ENCODE peak calls at places on chromosomes 13 and 19, in six cellular contexts. I is suprapubic skin, K is astrocyte of the cerebellum, Y is psoas muscle, F is HFF-Myc, T is glutamatergic neuron. H is an unnamed sample.

GRCh38 chr19:40035996-40036395 is 20.0 kb downstream of the ZNF780B start:
- DNase-seq in I (no peak), K (no peak), T (no peak), Y (no peak), F (no peak), H (no peak)

GRCh38 chr19:41265376-41266153 is 1.4 kb downstream of the HNRNPUL1 start:
- DNase-seq in T (no peak), Y (no peak), K (no peak), I (no peak), F (no peak), H (peak; percentile 25)

GRCh38 chr19:40466219-40467006 is at the start of gene SPTBN4:
- DNase-seq in K (no peak), T (no peak), F (no peak), Y (peak; percentile 72), I (peak; percentile 85), H (peak; percentile 37)

GRCh38 chr19:12331211-12331941 is 2.1 kb downstream of the ZNF563 start:
- DNase-seq in T (no peak), I (no peak), F (no peak), Y (no peak), K (no peak), H (peak; percentile 22)

GRCh38 chr13:74114202-74114601 is 20.0 kb downstream of the KLF12 start:
- DNase-seq in K (no peak), I (no peak), F (no peak), T (no peak), Y (no peak), H (no peak)

GRCh38 chr13:57123660-57124059 is 17.1 kb upstream of the PRR20A start:
- DNase-seq in K (peak; percentile 50), Y (no peak), I (no peak), F (no peak), T (no peak), H (no peak)

GRCh38 chr13:110268061-110268460 is 38.9 kb downstream of the COL4A1 start:
- DNase-seq in T (no peak), K (no peak), F (no peak), Y (no peak), I (no peak), H (no peak)

GRCh38 chr13:27661017-27661416 is 39.3 kb downstream of the POLR1D start:
- DNase-seq in Y (no peak), K (no peak), I (no peak), T (no peak), F (no peak), H (no peak)

GRCh38 chr13:97194473-97194872 is 27.7 kb upstream of the MBNL2 start:
- DNase-seq in I (no peak), Y (no peak), F (no peak), T (no peak), K (peak; percentile 3), H (no peak)

GRCh38 chr19:38035515-38036495 is 128.8 kb downstream of the SIPA1L3 start:
- DNase-seq in Y (peak; percentile 72), T (no peak), K (no peak), I (no peak), F (no peak), H (peak; percentile 42)

GRCh38 chr13:110913322-110913721 is 1.5 kb downstream of the ANKRD10 start:
- DNase-seq in Y (no peak), K (no peak), T (no peak), I (no peak), F (no peak), H (no peak)

GRCh38 chr19:41599175-41599966 is 23.4 kb downstream of the CEACAM21 start:
- DNase-seq in K (no peak), T (no peak), Y (no peak), I (no peak), F (no peak), H (no peak)

GRCh38 chr13:31670831-31671617 is 68.3 kb upstream of the RXFP2 start:
- DNase-seq in K (no peak), Y (no peak), I (no peak), T (no peak), F (peak; percentile 2), H (no peak)

GRCh38 chr19:47032171-47032811 is 12.7 kb downstream of the NPAS1 start:
- DNase-seq in K (no peak), Y (no peak), T (peak; percentile 66), F (no peak), I (no peak), H (peak; percentile 64)

GRCh38 chr19:31146546-31147183 is 202.6 kb downstream of the TSHZ3 start:
- DNase-seq in K (no peak), T (no peak), I (no peak), F (no peak), Y (no peak), H (no peak)

GRCh38 chr13:19864018-19864338 is 529 bp upstream of the ZMYM5 start:
- DNase-seq in Y (peak; percentile 89), F (no peak), I (peak; percentile 88), K (no peak), T (peak; percentile 74), H (peak; percentile 59)

GRCh38 chr19:47143322-47144073 is 12.9 kb downstream of the SAE1 start:
- DNase-seq in K (no peak), Y (no peak), F (no peak), T (no peak), I (no peak), H (no peak)

GRCh38 chr13:43058318-43058674 is 34.9 kb downstream of the DNAJC15 start:
- DNase-seq in K (no peak), Y (no peak), F (peak; percentile 79), T (no peak), I (no peak), H (no peak)

GRCh38 chr13:82847595-82847994 is 1034.7 kb downstream of the SLITRK1 start:
- DNase-seq in F (no peak), I (no peak), T (no peak), K (no peak), Y (no peak), H (no peak)

GRCh38 chr19:10419646-10420443 is 493 bp upstream of the PDE4A start:
- DNase-seq in T (peak; percentile 75), Y (peak; percentile 62), K (no peak), F (peak; percentile 88), I (no peak), H (peak; percentile 60)

GRCh38 chr19:10421981-10422461 is 1.7 kb downstream of the PDE4A start:
- DNase-seq in Y (no peak), T (no peak), K (no peak), I (no peak), F (no peak), H (no peak)

GRCh38 chr19:10420444-10421239 is at the start of gene PDE4A:
- DNase-seq in F (no peak), K (no peak), T (peak; percentile 81), I (no peak), Y (peak; percentile 60), H (peak; percentile 79)

GRCh38 chr19:10422846-10423245 is 2.5 kb downstream of the PDE4A start:
- DNase-seq in Y (no peak), K (no peak), F (no peak), I (no peak), T (no peak), H (no peak)

GRCh38 chr19:10421240-10421948 is 1.1 kb downstream of the PDE4A start:
- DNase-seq in I (no peak), T (no peak), F (no peak), Y (no peak), K (no peak), H (no peak)
- TF ChIP-seq CTCF in I (no peak), T (peak; percentile 40), F (no peak), Y (no peak), K (no peak), H (peak; percentile 14)

GRCh38 chr19:55160986-55161365 is 3.4 kb upstream of the TNNI3 start:
- DNase-seq in F (no peak), Y (no peak), I (no peak), T (no peak), K (no peak), H (no peak)

GRCh38 chr19:55161571-55162322 is 4.2 kb upstream of the TNNI3 start:
- DNase-seq in T (no peak), F (no peak), K (no peak), Y (peak; percentile 50), I (no peak), H (no peak)

GRCh38 chr19:55166530-55167268 is at the start of gene DNAAF3:
- DNase-seq in I (peak; percentile 93), Y (peak; percentile 97), T (peak; percentile 98), F (peak; percentile 97), K (peak; percentile 93), H (peak; percentile 98)

GRCh38 chr19:55169136-55169535 is 2.7 kb upstream of the DNAAF3 start:
- DNase-seq in Y (no peak), I (no peak), T (no peak), K (no peak), F (no peak), H (no peak)

GRCh38 chr19:55165952-55166529 is 372 bp downstream of the DNAAF3 start:
- DNase-seq in K (peak; percentile 32), T (peak; percentile 88), Y (peak; percentile 81), I (no peak), F (no peak), H (peak; percentile 83)
- TF ChIP-seq CTCF in K (peak; percentile 66), T (peak; percentile 29), Y (peak; percentile 40), I (no peak), F (peak; percentile 74), H (peak; percentile 60)

DNA sequence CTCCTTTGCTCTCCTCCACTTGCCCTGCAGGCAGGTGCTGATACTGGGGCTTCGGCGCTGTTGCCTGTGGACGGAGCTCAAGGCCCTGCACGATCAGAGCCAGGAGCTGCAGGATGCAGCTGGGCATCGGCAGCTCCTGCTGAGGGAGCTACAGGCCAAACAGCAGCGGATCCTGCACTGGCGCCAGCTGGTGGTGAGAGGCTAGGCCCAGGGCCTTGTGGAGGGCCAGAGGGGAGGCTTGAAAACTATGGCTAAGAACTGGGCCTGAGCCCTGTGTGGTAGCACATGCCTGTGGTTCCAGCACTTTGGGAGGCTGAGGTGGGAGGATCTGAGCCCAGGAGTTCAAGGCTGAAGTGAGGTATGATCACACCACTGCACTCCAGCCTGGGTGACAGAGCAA is 6.3 kb downstream of the HAUS5 start:
- DNase-seq in I (no peak), T (no peak), Y (no peak), F (no peak), K (no peak), H (no peak)
- TF ChIP-seq CTCF in I (no peak), T (no peak), Y (no peak), F (peak; percentile 7), K (peak; percentile 8), H (no peak)

DNA sequence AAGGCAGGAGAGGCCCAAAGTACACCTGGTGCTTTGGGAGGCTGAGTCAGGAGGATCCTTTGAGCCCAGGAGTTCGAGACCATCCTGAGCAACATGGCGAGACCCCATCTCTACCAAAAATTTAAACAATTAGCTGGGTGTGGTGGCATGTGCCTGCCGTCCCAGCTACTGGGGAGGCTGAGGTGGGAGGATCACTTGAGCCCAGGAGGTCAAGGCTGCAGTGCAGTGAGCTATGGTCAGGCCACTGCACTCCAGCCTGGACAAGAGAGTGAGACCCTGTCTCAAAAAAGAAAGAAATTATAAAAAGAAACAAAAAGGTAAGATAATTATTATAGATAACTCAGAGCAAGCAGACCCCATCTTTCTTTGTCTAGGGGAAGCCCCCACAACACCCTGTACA is 1.9 kb downstream of the HOMER3 start:
- DNase-seq in K (no peak), F (no peak), Y (no peak), I (no peak), T (no peak), H (no peak)
- TF ChIP-seq CTCF in K (no peak), F (no peak), Y (no peak), I (no peak), T (no peak), H (no peak)

GRCh38 chr13:107113387-107113786 is 545.5 kb upstream of the ARGLU1 start:
- DNase-seq in I (no peak), F (no peak), T (no peak), Y (no peak), K (no peak), H (no peak)

GRCh38 chr13:107111248-107111647 is 543.3 kb upstream of the ARGLU1 start:
- DNase-seq in Y (no peak), I (no peak), K (no peak), F (no peak), T (no peak), H (no peak)
- TF ChIP-seq CTCF in Y (no peak), I (no peak), K (no peak), F (no peak), T (no peak), H (no peak)